ENCODE peak calls at places on chromosomes 3 and 15, in eight cellular contexts. One of them, this sample, is unnamed.
A peak's percentile ranks its signal among the peaks of the same experiment; 100 is the strongest.

GRCh38 chr3:11037966-11038365 is 45.4 kb downstream of the SLC6A1 start:
- DNase-seq in foreskin fibroblast: no peak
- DNase-seq in AG04449: no peak
- DNase-seq in dorsolateral prefrontal cortex: no peak
- DNase-seq in WERI-Rb-1: no peak
- DNase-seq in cardiac fibroblast: no peak
- DNase-seq in kidney: no peak
- DNase-seq in HFF-Myc: no peak
- DNase-seq in this sample: no peak

GRCh38 chr3:177429772-177430171 is 232.5 kb upstream of the TBL1XR1 start:
- DNase-seq in kidney: no peak
- DNase-seq in foreskin fibroblast: no peak
- DNase-seq in AG04449: no peak
- DNase-seq in dorsolateral prefrontal cortex: no peak
- DNase-seq in WERI-Rb-1: no peak
- DNase-seq in HFF-Myc: no peak
- DNase-seq in cardiac fibroblast: no peak
- DNase-seq in this sample: no peak

GRCh38 chr15:81498314-81498713 is 124.3 kb upstream of the TMC3 start:
- DNase-seq in kidney: no peak
- DNase-seq in cardiac fibroblast: no peak
- DNase-seq in dorsolateral prefrontal cortex: no peak
- DNase-seq in WERI-Rb-1: no peak
- DNase-seq in foreskin fibroblast: no peak
- DNase-seq in AG04449: no peak
- DNase-seq in HFF-Myc: no peak
- DNase-seq in this sample: no peak

GRCh38 chr3:87793322-87793877 is 265.4 kb downstream of the CGGBP1 start:
- DNase-seq in foreskin fibroblast: no peak
- DNase-seq in HFF-Myc: no peak
- DNase-seq in dorsolateral prefrontal cortex: no peak
- DNase-seq in cardiac fibroblast: no peak
- DNase-seq in WERI-Rb-1: no peak
- DNase-seq in kidney: no peak
- DNase-seq in AG04449: no peak
- DNase-seq in this sample: no peak

GRCh38 chr3:46495901-46496456 is 1.8 kb upstream of the RTP3 start:
- DNase-seq in cardiac fibroblast: no peak
- DNase-seq in HFF-Myc: no peak
- DNase-seq in AG04449: peak; percentile 73
- DNase-seq in kidney: no peak
- DNase-seq in dorsolateral prefrontal cortex: no peak
- DNase-seq in WERI-Rb-1: no peak
- DNase-seq in foreskin fibroblast: peak; percentile 78
- DNase-seq in this sample: no peak

GRCh38 chr3:186772886-186773417 is 10.4 kb upstream of the EIF4A2 start:
- DNase-seq in WERI-Rb-1: no peak
- DNase-seq in dorsolateral prefrontal cortex: peak; percentile 65
- DNase-seq in cardiac fibroblast: peak; percentile 47
- DNase-seq in kidney: peak; percentile 92
- DNase-seq in AG04449: no peak
- DNase-seq in foreskin fibroblast: peak; percentile 85
- DNase-seq in HFF-Myc: no peak
- DNase-seq in this sample: no peak

GRCh38 chr15:60745469-60745971 is 266.6 kb upstream of the ICE2 start:
- DNase-seq in HFF-Myc: peak; percentile 35
- DNase-seq in cardiac fibroblast: peak; percentile 71
- DNase-seq in kidney: peak; percentile 71
- DNase-seq in WERI-Rb-1: no peak
- DNase-seq in foreskin fibroblast: peak; percentile 47
- DNase-seq in dorsolateral prefrontal cortex: no peak
- DNase-seq in AG04449: no peak
- DNase-seq in this sample: no peak

GRCh38 chr3:67531149-67532101 is 123.0 kb downstream of the SUCLG2 start:
- DNase-seq in cardiac fibroblast: no peak
- DNase-seq in kidney: no peak
- DNase-seq in HFF-Myc: no peak
- DNase-seq in foreskin fibroblast: peak; percentile 36
- DNase-seq in AG04449: no peak
- DNase-seq in dorsolateral prefrontal cortex: no peak
- DNase-seq in WERI-Rb-1: no peak
- DNase-seq in this sample: no peak

GRCh38 chr3:42613462-42613861 is 13.0 kb downstream of the NKTR start:
- DNase-seq in cardiac fibroblast: no peak
- DNase-seq in kidney: no peak
- DNase-seq in AG04449: no peak
- DNase-seq in foreskin fibroblast: peak; percentile 31
- DNase-seq in WERI-Rb-1: no peak
- DNase-seq in dorsolateral prefrontal cortex: no peak
- DNase-seq in HFF-Myc: no peak
- DNase-seq in this sample: no peak

GRCh38 chr15:91224750-91225380 is 124.8 kb downstream of the SV2B start:
- DNase-seq in WERI-Rb-1: peak; percentile 39
- DNase-seq in kidney: no peak
- DNase-seq in AG04449: peak; percentile 1
- DNase-seq in cardiac fibroblast: peak; percentile 41
- DNase-seq in foreskin fibroblast: peak; percentile 4
- DNase-seq in HFF-Myc: peak; percentile 2
- DNase-seq in dorsolateral prefrontal cortex: no peak
- DNase-seq in this sample: no peak

GRCh38 chr3:20327889-20328288 is 141.9 kb upstream of the SGO1 start:
- DNase-seq in foreskin fibroblast: no peak
- DNase-seq in cardiac fibroblast: no peak
- DNase-seq in dorsolateral prefrontal cortex: no peak
- DNase-seq in HFF-Myc: no peak
- DNase-seq in kidney: no peak
- DNase-seq in WERI-Rb-1: no peak
- DNase-seq in AG04449: no peak
- DNase-seq in this sample: no peak

GRCh38 chr3:193826126-193826795 is 233.3 kb downstream of the OPA1 start:
- DNase-seq in dorsolateral prefrontal cortex: no peak
- DNase-seq in foreskin fibroblast: peak; percentile 12
- DNase-seq in AG04449: no peak
- DNase-seq in WERI-Rb-1: no peak
- DNase-seq in HFF-Myc: no peak
- DNase-seq in kidney: no peak
- DNase-seq in cardiac fibroblast: peak; percentile 76
- DNase-seq in this sample: peak; percentile 95

GRCh38 chr3:152301745-152302181 is 33.0 kb downstream of the MBNL1 start:
- DNase-seq in foreskin fibroblast: no peak
- DNase-seq in HFF-Myc: no peak
- DNase-seq in AG04449: no peak
- DNase-seq in WERI-Rb-1: no peak
- DNase-seq in kidney: no peak
- DNase-seq in cardiac fibroblast: no peak
- DNase-seq in dorsolateral prefrontal cortex: no peak
- DNase-seq in this sample: no peak

GRCh38 chr15:31485911-31486461 is 159.4 kb downstream of the KLF13 start:
- DNase-seq in HFF-Myc: no peak
- DNase-seq in kidney: peak; percentile 53
- DNase-seq in dorsolateral prefrontal cortex: no peak
- DNase-seq in foreskin fibroblast: peak; percentile 66
- DNase-seq in AG04449: no peak
- DNase-seq in cardiac fibroblast: no peak
- DNase-seq in WERI-Rb-1: no peak
- DNase-seq in this sample: no peak

GRCh38 chr3:127692501-127693335 is 20.0 kb downstream of the ABTB1 start:
- DNase-seq in dorsolateral prefrontal cortex: no peak
- DNase-seq in foreskin fibroblast: no peak
- DNase-seq in WERI-Rb-1: no peak
- DNase-seq in HFF-Myc: no peak
- DNase-seq in AG04449: no peak
- DNase-seq in kidney: peak; percentile 54
- DNase-seq in cardiac fibroblast: no peak
- DNase-seq in this sample: no peak

GRCh38 chr15:29682781-29683180 is 139.5 kb downstream of the TJP1 start:
- DNase-seq in HFF-Myc: no peak
- DNase-seq in foreskin fibroblast: peak; percentile 40
- DNase-seq in dorsolateral prefrontal cortex: no peak
- DNase-seq in kidney: no peak
- DNase-seq in AG04449: no peak
- DNase-seq in WERI-Rb-1: no peak
- DNase-seq in cardiac fibroblast: no peak
- DNase-seq in this sample: no peak

GRCh38 chr15:101803676-101804075 is 367 bp downstream of the OR4F6 start:
- DNase-seq in AG04449: no peak
- DNase-seq in kidney: no peak
- DNase-seq in WERI-Rb-1: no peak
- DNase-seq in dorsolateral prefrontal cortex: no peak
- DNase-seq in cardiac fibroblast: no peak
- DNase-seq in foreskin fibroblast: no peak
- DNase-seq in HFF-Myc: no peak
- DNase-seq in this sample: no peak

GRCh38 chr15:96340611-96341464 is 10.3 kb downstream of the NR2F2 start:
- DNase-seq in WERI-Rb-1: peak; percentile 42
- DNase-seq in dorsolateral prefrontal cortex: no peak
- DNase-seq in AG04449: no peak
- DNase-seq in HFF-Myc: no peak
- DNase-seq in foreskin fibroblast: peak; percentile 76
- DNase-seq in kidney: peak; percentile 85
- DNase-seq in cardiac fibroblast: peak; percentile 73
- DNase-seq in this sample: no peak

GRCh38 chr15:65869954-65870871 is 922 bp downstream of the RAB11A start:
- DNase-seq in HFF-Myc: no peak
- DNase-seq in cardiac fibroblast: peak; percentile 53
- DNase-seq in AG04449: no peak
- DNase-seq in dorsolateral prefrontal cortex: no peak
- DNase-seq in WERI-Rb-1: peak; percentile 20
- DNase-seq in kidney: peak; percentile 79
- DNase-seq in foreskin fibroblast: peak; percentile 59
- DNase-seq in this sample: no peak

GRCh38 chr3:112136959-112137693 is 4.1 kb upstream of the GCSAM start:
- DNase-seq in kidney: no peak
- DNase-seq in dorsolateral prefrontal cortex: peak; percentile 52
- DNase-seq in HFF-Myc: no peak
- DNase-seq in foreskin fibroblast: peak; percentile 55
- DNase-seq in cardiac fibroblast: peak; percentile 54
- DNase-seq in WERI-Rb-1: peak; percentile 48
- DNase-seq in AG04449: no peak
- DNase-seq in this sample: no peak

GRCh38 chr3:102225407-102226132 is 209.2 kb upstream of the ZPLD1 start:
- DNase-seq in AG04449: peak; percentile 57
- DNase-seq in WERI-Rb-1: no peak
- DNase-seq in dorsolateral prefrontal cortex: no peak
- DNase-seq in foreskin fibroblast: peak; percentile 82
- DNase-seq in cardiac fibroblast: peak; percentile 89
- DNase-seq in HFF-Myc: peak; percentile 53
- DNase-seq in kidney: no peak
- DNase-seq in this sample: no peak

GRCh38 chr3:167776144-167776685 is 40.7 kb downstream of the SERPINI1 start:
- DNase-seq in dorsolateral prefrontal cortex: no peak
- DNase-seq in WERI-Rb-1: peak; percentile 15
- DNase-seq in kidney: no peak
- DNase-seq in AG04449: no peak
- DNase-seq in foreskin fibroblast: no peak
- DNase-seq in cardiac fibroblast: no peak
- DNase-seq in HFF-Myc: no peak
- DNase-seq in this sample: peak; percentile 19

GRCh38 chr3:44893097-44893496 is 18.7 kb downstream of the TGM4 start:
- DNase-seq in cardiac fibroblast: peak; percentile 56
- DNase-seq in HFF-Myc: peak; percentile 50
- DNase-seq in WERI-Rb-1: no peak
- DNase-seq in kidney: no peak
- DNase-seq in dorsolateral prefrontal cortex: no peak
- DNase-seq in AG04449: peak; percentile 45
- DNase-seq in foreskin fibroblast: peak; percentile 72
- DNase-seq in this sample: no peak

GRCh38 chr15:78906310-78906608 is 33.6 kb downstream of the MORF4L1 start:
- DNase-seq in HFF-Myc: no peak
- DNase-seq in dorsolateral prefrontal cortex: no peak
- DNase-seq in AG04449: peak; percentile 54
- DNase-seq in foreskin fibroblast: peak; percentile 92
- DNase-seq in cardiac fibroblast: peak; percentile 72
- DNase-seq in WERI-Rb-1: no peak
- DNase-seq in kidney: no peak
- DNase-seq in this sample: no peak

GRCh38 chr3:45640724-45641361 is 46.3 kb downstream of the LIMD1 start:
- DNase-seq in foreskin fibroblast: no peak
- DNase-seq in HFF-Myc: no peak
- DNase-seq in dorsolateral prefrontal cortex: no peak
- DNase-seq in kidney: no peak
- DNase-seq in AG04449: no peak
- DNase-seq in WERI-Rb-1: no peak
- DNase-seq in cardiac fibroblast: no peak
- DNase-seq in this sample: no peak

GRCh38 chr15:48109856-48110531 is 10.8 kb upstream of the SLC24A5 start:
- DNase-seq in WERI-Rb-1: no peak
- DNase-seq in AG04449: no peak
- DNase-seq in kidney: no peak
- DNase-seq in dorsolateral prefrontal cortex: no peak
- DNase-seq in foreskin fibroblast: no peak
- DNase-seq in cardiac fibroblast: no peak
- DNase-seq in HFF-Myc: no peak
- DNase-seq in this sample: no peak

GRCh38 chr3:108713801-108714200 is 43.4 kb downstream of the RETNLB start:
- DNase-seq in HFF-Myc: no peak
- DNase-seq in AG04449: no peak
- DNase-seq in dorsolateral prefrontal cortex: no peak
- DNase-seq in cardiac fibroblast: no peak
- DNase-seq in foreskin fibroblast: no peak
- DNase-seq in kidney: no peak
- DNase-seq in WERI-Rb-1: no peak
- DNase-seq in this sample: no peak

GRCh38 chr15:50687302-50687902 is 805 bp upstream of the TRPM7 start:
- DNase-seq in HFF-Myc: no peak
- DNase-seq in cardiac fibroblast: no peak
- DNase-seq in WERI-Rb-1: no peak
- DNase-seq in kidney: no peak
- DNase-seq in dorsolateral prefrontal cortex: no peak
- DNase-seq in foreskin fibroblast: no peak
- DNase-seq in AG04449: no peak
- DNase-seq in this sample: no peak
- H3K4me3 ChIP-seq in HFF-Myc: peak overlapping the region; percentile 98
- H3K4me3 ChIP-seq in cardiac fibroblast: peak overlapping the region; percentile 52
- H3K4me3 ChIP-seq in WERI-Rb-1: peak overlapping the region; percentile 90
- H3K4me3 ChIP-seq in kidney: peak overlapping the region; percentile 83
- H3K4me3 ChIP-seq in dorsolateral prefrontal cortex: peak overlapping the region; percentile 98
- H3K4me3 ChIP-seq in foreskin fibroblast: peak overlapping the region; percentile 92
- H3K4me3 ChIP-seq in AG04449: peak overlapping the region; percentile 94
- H3K4me3 ChIP-seq in this sample: peak overlapping the region; percentile 56

GRCh38 chr3:69204315-69204957 is 82.0 kb upstream of the LMOD3 start:
- DNase-seq in HFF-Myc: no peak
- DNase-seq in kidney: no peak
- DNase-seq in AG04449: no peak
- DNase-seq in WERI-Rb-1: no peak
- DNase-seq in dorsolateral prefrontal cortex: no peak
- DNase-seq in foreskin fibroblast: peak; percentile 11
- DNase-seq in cardiac fibroblast: no peak
- DNase-seq in this sample: no peak
- TF ChIP-seq CTCF in HFF-Myc: no peak
- TF ChIP-seq CTCF in kidney: no peak
- TF ChIP-seq CTCF in AG04449: no peak
- TF ChIP-seq CTCF in WERI-Rb-1: no peak
- TF ChIP-seq CTCF in dorsolateral prefrontal cortex: no peak
- TF ChIP-seq CTCF in foreskin fibroblast: no peak
- TF ChIP-seq CTCF in cardiac fibroblast: no peak
- TF ChIP-seq CTCF in this sample: no peak

GRCh38 chr15:76337047-76337738 is 620 bp downstream of the ISL2 start:
- DNase-seq in HFF-Myc: no peak
- DNase-seq in foreskin fibroblast: peak; percentile 81
- DNase-seq in WERI-Rb-1: peak; percentile 21
- DNase-seq in AG04449: no peak
- DNase-seq in cardiac fibroblast: no peak
- DNase-seq in kidney: no peak
- DNase-seq in dorsolateral prefrontal cortex: no peak
- DNase-seq in this sample: no peak
- H3K4me3 ChIP-seq in HFF-Myc: peak overlapping the region; percentile 75
- H3K4me3 ChIP-seq in foreskin fibroblast: peak overlapping the region; percentile 76
- H3K4me3 ChIP-seq in WERI-Rb-1: peak overlapping the region; percentile 96
- H3K4me3 ChIP-seq in AG04449: peak overlapping the region; percentile 62
- H3K4me3 ChIP-seq in cardiac fibroblast: no peak overlapping the region
- H3K4me3 ChIP-seq in kidney: no peak overlapping the region
- H3K4me3 ChIP-seq in dorsolateral prefrontal cortex: no peak overlapping the region
- H3K4me3 ChIP-seq in this sample: peak overlapping the region; percentile 18

GRCh38 chr3:129023909-129024308 is 22.8 kb downstream of the EFCC1 start:
- DNase-seq in dorsolateral prefrontal cortex: no peak
- DNase-seq in cardiac fibroblast: no peak
- DNase-seq in AG04449: no peak
- DNase-seq in foreskin fibroblast: peak; percentile 51
- DNase-seq in HFF-Myc: no peak
- DNase-seq in kidney: no peak
- DNase-seq in WERI-Rb-1: no peak
- DNase-seq in this sample: no peak
- TF ChIP-seq CTCF in dorsolateral prefrontal cortex: no peak
- TF ChIP-seq CTCF in cardiac fibroblast: peak; percentile 23
- TF ChIP-seq CTCF in AG04449: peak; percentile 18
- TF ChIP-seq CTCF in foreskin fibroblast: no peak
- TF ChIP-seq CTCF in HFF-Myc: no peak
- TF ChIP-seq CTCF in kidney: peak; percentile 18
- TF ChIP-seq CTCF in WERI-Rb-1: peak; percentile 25
- TF ChIP-seq CTCF in this sample: peak; percentile 36

This sample was measured in retinal pigment epithelial cell.